ENCODE peak calls at places on chromosome 1, in nine cellular contexts. R is HCT116, N is transverse colon, B is tibial artery, C is H1, D is hepatocyte, V is upper lobe of right lung, K is breast epithelium, X is right lobe of liver. Y is an unnamed sample.
A peak's percentile ranks its signal among the peaks of the same experiment; 100 is the strongest.

GRCh38 chr1:117812868-117813511 is 116.4 kb downstream of the GDAP2 start:
- DNase-seq in R (no peak), X (no peak), K (no peak), N (no peak), B (no peak), V (no peak), C (no peak), D (peak; percentile 20), Y (peak; percentile 28)

GRCh38 chr1:88021529-88021928 is 662.5 kb upstream of the PKN2 start:
- DNase-seq in N (no peak), K (no peak), R (no peak), D (no peak), X (no peak), V (no peak), C (no peak), B (no peak), Y (no peak)

GRCh38 chr1:29581256-29581655 is 344.9 kb downstream of the PTPRU start:
- DNase-seq in X (no peak), K (no peak), V (no peak), R (no peak), C (no peak), B (no peak), D (no peak), N (no peak), Y (no peak)

GRCh38 chr1:53895421-53895820 is 1.4 kb downstream of the DIO1 start:
- DNase-seq in X (no peak), K (no peak), R (no peak), N (no peak), C (no peak), B (no peak), V (no peak), D (no peak), Y (no peak)

GRCh38 chr1:158019177-158019868 is 25.9 kb downstream of the KIRREL1 start:
- DNase-seq in X (no peak), R (peak; percentile 73), D (peak; percentile 80), N (peak; percentile 38), K (no peak), C (peak; percentile 57), V (no peak), B (peak; percentile 74), Y (peak; percentile 92)

GRCh38 chr1:26190373-26190987 is at the start of gene CATSPER4:
- DNase-seq in R (no peak), B (no peak), K (no peak), D (peak; percentile 53), C (peak; percentile 49), N (no peak), X (no peak), V (no peak), Y (no peak)

GRCh38 chr1:151858030-151858746 is 4.7 kb upstream of the THEM5 start:
- DNase-seq in B (no peak), V (no peak), K (no peak), R (no peak), D (no peak), C (no peak), X (no peak), N (no peak), Y (no peak)

GRCh38 chr1:84624876-84625275 is 50.6 kb upstream of the CTBS start:
- DNase-seq in B (no peak), X (no peak), N (no peak), D (no peak), K (no peak), R (no peak), C (no peak), V (no peak), Y (no peak)

GRCh38 chr1:181187596-181188126 is 99.2 kb downstream of the IER5 start:
- DNase-seq in R (no peak), N (no peak), B (no peak), V (no peak), K (no peak), C (no peak), D (no peak), X (no peak), Y (no peak)

GRCh38 chr1:112359961-112360767 is 35.9 kb upstream of the CTTNBP2NL start:
- DNase-seq in D (peak; percentile 70), R (no peak), X (peak; percentile 60), B (peak; percentile 84), C (peak; percentile 15), K (peak; percentile 56), N (peak; percentile 79), V (peak; percentile 78), Y (peak; percentile 28)

GRCh38 chr1:112358061-112358770 is 37.8 kb upstream of the CTTNBP2NL start:
- DNase-seq in C (no peak), D (no peak), K (no peak), R (no peak), N (no peak), X (no peak), V (no peak), B (peak; percentile 28), Y (no peak)

GRCh38 chr1:112363636-112364035 is 32.4 kb upstream of the CTTNBP2NL start:
- DNase-seq in X (no peak), V (no peak), R (no peak), D (no peak), K (no peak), B (no peak), N (no peak), C (no peak), Y (no peak)

GRCh38 chr1:112357467-112357866 is 38.5 kb upstream of the CTTNBP2NL start:
- DNase-seq in B (no peak), C (no peak), K (no peak), V (no peak), D (no peak), R (no peak), N (no peak), X (no peak), Y (no peak)

DNA sequence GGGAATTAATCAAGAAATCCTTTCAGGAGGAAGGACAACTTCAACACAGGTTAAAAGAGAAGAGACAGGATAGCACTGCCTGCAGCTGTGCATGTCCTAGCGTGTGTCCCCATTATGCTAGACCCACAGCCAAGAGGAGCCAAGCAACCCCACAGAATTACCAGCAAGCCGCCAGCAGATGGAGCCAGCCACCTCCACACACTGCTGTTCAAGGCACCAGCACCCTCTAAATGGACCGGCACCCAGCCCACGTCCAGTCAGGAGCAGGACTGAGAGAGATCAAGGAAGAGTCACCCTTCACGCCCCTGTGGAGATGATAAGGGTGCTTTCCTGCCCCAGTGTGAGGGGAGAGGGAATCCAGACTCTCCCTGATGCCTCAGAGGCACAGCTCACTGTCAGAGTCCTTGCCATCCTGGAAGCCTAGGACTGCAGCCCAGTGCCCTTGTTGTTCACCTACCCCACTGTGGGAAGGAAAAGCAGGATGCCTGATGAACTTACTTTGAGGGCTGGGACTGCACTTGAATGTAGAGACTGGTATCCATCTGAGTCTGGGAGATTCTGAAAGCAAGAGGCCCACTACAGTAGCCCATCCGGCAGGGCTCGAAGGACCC is 37.1 kb upstream of the CTTNBP2NL start:
- DNase-seq in K (peak; percentile 66), V (peak; percentile 88), R (peak; percentile 44), D (peak; percentile 70), C (peak; percentile 41), N (peak; percentile 81), B (peak; percentile 88), X (peak; percentile 74), Y (peak; percentile 60)
- TF ChIP-seq CTCF in K (peak; percentile 64), V (peak; percentile 80), R (peak; percentile 86), D (peak; percentile 75), C (peak; percentile 97), N (peak; percentile 72), B (peak; percentile 68), X (peak; percentile 69), Y (peak; percentile 94)

DNA sequence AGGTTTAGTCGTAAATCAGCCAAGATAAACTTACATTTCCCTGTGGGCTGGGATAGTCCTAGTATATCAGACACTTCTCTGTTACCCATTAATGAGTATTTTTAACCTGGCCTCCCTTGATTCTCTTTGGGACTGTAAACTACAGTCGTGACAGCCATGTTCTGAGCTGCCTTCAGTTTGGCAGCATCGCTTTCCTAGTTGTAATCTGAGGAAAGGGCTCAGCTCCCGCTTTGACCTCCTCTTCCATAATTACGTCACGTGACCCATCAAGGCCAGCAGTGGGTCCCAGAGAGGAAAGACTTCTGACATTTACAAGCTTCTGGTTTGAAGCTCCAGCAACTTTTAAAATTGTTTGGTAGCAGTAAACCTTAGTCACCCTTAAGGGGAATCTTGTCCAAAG is 34.6 kb upstream of the MTR start:
- DNase-seq in R (no peak), N (no peak), X (no peak), D (no peak), V (no peak), C (no peak), B (no peak), K (no peak), Y (no peak)
- H3K36me3 ChIP-seq in R (no peaks in the 10 kb centered on the region), N (no peaks in the 10 kb centered on the region), X (no peaks in the 10 kb centered on the region), D (no peaks in the 10 kb centered on the region), V (no peaks in the 10 kb centered on the region), C (no peaks in the 10 kb centered on the region), B (peaks cover 22% of the 10 kb centered on the region), K (no peaks in the 10 kb centered on the region), Y (no peaks in the 10 kb centered on the region)

GRCh38 chr1:185281245-185281644 is 35.8 kb downstream of the IVNS1ABP start:
- DNase-seq in C (no peak), N (no peak), V (no peak), X (no peak), K (no peak), D (peak; percentile 12), B (no peak), R (no peak), Y (no peak)
- H3K27ac ChIP-seq in C (no peak overlapping the region), N (no peak overlapping the region), V (no peak overlapping the region), X (no peak overlapping the region), K (no peak overlapping the region), D (no peak overlapping the region), B (no peak overlapping the region), R (no peak overlapping the region), Y (no peak overlapping the region)

GRCh38 chr1:227445746-227446145 is 117.6 kb upstream of the ZNF678 start:
- DNase-seq in K (no peak), B (no peak), V (no peak), X (no peak), C (no peak), R (no peak), D (no peak), N (no peak), Y (no peak)

GRCh38 chr1:227445092-227445674 is 118.2 kb upstream of the ZNF678 start:
- DNase-seq in X (no peak), K (no peak), V (no peak), D (no peak), B (no peak), N (no peak), C (no peak), R (no peak), Y (no peak)

GRCh38 chr1:227449051-227449450 is 114.3 kb upstream of the ZNF678 start:
- DNase-seq in D (peak; percentile 23), R (no peak), C (no peak), X (no peak), V (no peak), N (no peak), K (no peak), B (no peak), Y (no peak)

GRCh38 chr1:227449727-227450420 is 113.5 kb upstream of the ZNF678 start:
- DNase-seq in K (no peak), N (no peak), B (no peak), R (no peak), D (no peak), V (no peak), C (no peak), X (no peak), Y (no peak)

DNA sequence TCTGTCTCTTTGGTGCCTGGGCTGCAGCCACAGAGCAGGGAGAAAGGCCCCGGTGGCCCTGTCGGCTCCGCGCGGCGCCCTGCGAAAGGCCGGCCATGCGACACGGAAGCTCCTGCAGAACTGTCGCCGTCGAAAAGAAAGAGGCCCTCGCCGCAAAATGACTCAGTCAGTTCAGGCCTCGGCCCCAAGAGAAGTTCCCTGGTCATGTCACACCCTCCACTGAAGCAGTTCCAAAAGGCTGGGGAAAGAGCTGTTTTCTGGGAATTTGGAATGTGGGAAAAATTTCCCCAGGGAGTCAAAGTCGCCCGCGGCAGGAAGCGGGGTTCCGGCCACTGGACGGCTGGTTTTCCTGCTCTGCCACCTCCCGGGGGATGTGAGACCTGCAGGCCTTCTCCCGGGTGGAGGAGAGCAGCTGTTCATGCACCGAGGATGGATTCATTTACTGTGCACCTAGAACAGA is 115.8 kb upstream of the ZNF678 start:
- DNase-seq in D (peak; percentile 26), V (peak; percentile 68), K (no peak), X (no peak), C (no peak), B (peak; percentile 46), N (no peak), R (no peak), Y (peak; percentile 45)
- TF ChIP-seq CTCF in D (peak; percentile 30), V (peak; percentile 67), K (no peak), X (peak; percentile 34), C (peak; percentile 48), B (peak; percentile 65), N (no peak), R (peak; percentile 52), Y (peak; percentile 81)

Y was measured in brain microvascular endothelial cell.